ENCODE peak calls at places on chromosome 6, in eight cellular contexts. N is psoas muscle, Z is Peyer's patch, R is OCI-LY7, M is ascending aorta, Y is pancreas, J is DND-41, K is lower lobe of right lung. P is an unnamed sample.
A peak's percentile ranks its signal among the peaks of the same experiment; 100 is the strongest.

GRCh38 chr6:73565767-73566485 is 45.1 kb upstream of the EEF1A1 start:
- DNase-seq in M (no peak), Z (no peak), K (no peak), N (no peak), Y (no peak), J (no peak), R (no peak), P (no peak)

GRCh38 chr6:137224890-137225198 is 5.7 kb upstream of the IFNGR1 start:
- DNase-seq in Y (no peak), R (peak; percentile 83), Z (peak; percentile 47), N (no peak), K (no peak), J (no peak), M (no peak), P (peak; percentile 15)

GRCh38 chr6:11324453-11325023 is 92.1 kb upstream of the NEDD9 start:
- DNase-seq in Z (no peak), J (no peak), Y (no peak), R (no peak), M (no peak), K (no peak), N (no peak), P (no peak)

GRCh38 chr6:44072959-44073611 is 54.2 kb downstream of the MRPL14 start:
- DNase-seq in K (peak; percentile 79), Z (peak; percentile 43), N (peak; percentile 85), J (peak; percentile 89), M (peak; percentile 83), R (peak; percentile 94), Y (peak; percentile 99), P (peak; percentile 76)

GRCh38 chr6:151524059-151524458 is 30.2 kb downstream of the CCDC170 start:
- DNase-seq in Z (no peak), K (no peak), M (no peak), J (no peak), R (no peak), N (no peak), Y (no peak), P (no peak)

GRCh38 chr6:145673504-145673903 is 61.8 kb downstream of the EPM2A start:
- DNase-seq in Y (no peak), J (no peak), R (no peak), N (no peak), Z (no peak), M (no peak), K (no peak), P (no peak)

GRCh38 chr6:79463721-79464120 is 73.5 kb downstream of the LCA5 start:
- DNase-seq in J (no peak), K (no peak), M (no peak), Z (no peak), N (no peak), R (no peak), Y (no peak), P (no peak)

GRCh38 chr6:364609-365540 is 26.7 kb upstream of the IRF4 start:
- DNase-seq in Y (peak; percentile 52), M (no peak), K (no peak), Z (no peak), R (peak; percentile 97), N (no peak), J (no peak), P (no peak)

GRCh38 chr6:126033696-126034095 is 47.4 kb downstream of the TRMT11 start:
- DNase-seq in M (peak; percentile 67), Y (no peak), N (no peak), Z (no peak), J (no peak), R (peak; percentile 18), K (no peak), P (no peak)

GRCh38 chr6:13364842-13365241 is 36.5 kb upstream of the TBC1D7 start:
- DNase-seq in R (no peak), Y (no peak), N (no peak), J (no peak), Z (no peak), M (no peak), K (no peak), P (no peak)

GRCh38 chr6:9543649-9544048 is 871.2 kb downstream of the TFAP2A start:
- DNase-seq in J (no peak), K (no peak), R (no peak), N (no peak), Y (no peak), M (no peak), Z (no peak), P (no peak)

GRCh38 chr6:42819803-42820508 is 38.1 kb downstream of the BICRAL start:
- DNase-seq in M (no peak), J (no peak), Z (no peak), K (no peak), Y (no peak), N (no peak), R (peak; percentile 41), P (no peak)

GRCh38 chr6:152300517-152300916 is 336.6 kb downstream of the SYNE1 start:
- DNase-seq in Z (no peak), K (no peak), N (no peak), M (no peak), J (no peak), R (peak; percentile 28), Y (no peak), P (no peak)

GRCh38 chr6:166999845-167000253 is 652 bp downstream of the CEP43 start:
- DNase-seq in N (no peak), Z (no peak), R (peak; percentile 41), J (no peak), M (peak; percentile 64), Y (no peak), K (no peak), P (peak; percentile 10)

GRCh38 chr6:40982917-40983316 is 56.1 kb downstream of the UNC5CL start:
- DNase-seq in M (no peak), Y (no peak), R (no peak), J (no peak), N (no peak), K (no peak), Z (no peak), P (no peak)

GRCh38 chr6:135228486-135228885 is 47.4 kb downstream of the MYB start:
- DNase-seq in M (no peak), R (no peak), K (no peak), J (no peak), N (no peak), Y (no peak), Z (no peak), P (no peak)

GRCh38 chr6:135225911-135226310 is 44.8 kb downstream of the MYB start:
- DNase-seq in Y (no peak), K (no peak), N (no peak), Z (no peak), R (no peak), J (no peak), M (no peak), P (no peak)

GRCh38 chr6:135227758-135228157 is 46.6 kb downstream of the MYB start:
- DNase-seq in Z (no peak), J (no peak), M (no peak), K (no peak), R (no peak), Y (no peak), N (no peak), P (no peak)

GRCh38 chr6:135226537-135226936 is 45.4 kb downstream of the MYB start:
- DNase-seq in R (peak; percentile 14), J (no peak), N (no peak), Z (no peak), Y (no peak), K (no peak), M (no peak), P (no peak)

DNA sequence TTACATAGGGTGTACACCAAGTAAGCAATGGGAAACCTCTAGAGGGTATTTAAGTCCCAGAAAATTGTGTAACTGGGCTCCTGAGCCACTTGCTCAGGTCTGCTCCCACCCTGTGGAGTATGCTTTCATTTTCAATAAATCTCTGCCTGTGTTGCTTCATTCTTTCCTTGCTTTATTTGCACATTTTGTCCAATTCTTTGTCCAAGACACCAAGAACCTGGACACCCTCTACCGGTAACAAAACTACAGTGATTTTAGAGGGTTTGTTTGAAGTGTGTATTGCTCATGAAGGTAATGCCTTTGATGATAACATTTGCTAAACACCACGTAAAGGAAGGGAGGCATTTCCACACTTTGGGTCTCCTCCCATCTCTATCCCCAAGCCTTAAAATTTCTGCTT is 46.2 kb downstream of the MYB start:
- DNase-seq in M (no peak), J (no peak), R (no peak), Z (no peak), K (no peak), Y (no peak), N (no peak), P (no peak)
- H3K4me1 ChIP-seq in M (no peaks in the 10 kb centered on the region), J (peaks cover 16% of the 10 kb centered on the region), R (peaks cover 4% of the 10 kb centered on the region), Z (no peaks in the 10 kb centered on the region), K (no peaks in the 10 kb centered on the region), Y (no peaks in the 10 kb centered on the region), N (no peaks in the 10 kb centered on the region), P (peaks cover 13% of the 10 kb centered on the region)

DNA sequence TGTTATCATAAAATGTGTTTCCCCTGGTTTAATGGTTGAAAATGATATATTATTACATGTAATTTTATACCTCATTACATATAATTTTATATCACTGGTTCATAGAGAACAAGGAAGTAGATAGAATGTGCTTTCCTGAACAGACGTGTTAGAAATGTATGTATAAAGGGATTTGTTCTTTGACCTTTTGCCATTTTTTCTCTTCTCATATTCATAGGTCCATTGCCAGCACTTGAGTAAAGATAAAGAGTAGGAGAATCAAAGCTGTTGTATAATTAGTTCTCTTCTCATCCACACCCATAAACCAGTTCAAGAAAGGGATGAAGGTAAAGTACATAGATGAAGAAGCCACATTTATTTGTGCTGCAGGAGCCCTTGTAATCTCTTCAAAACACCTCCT is 46.7 kb downstream of the RNF217 start:
- DNase-seq in R (no peak), K (no peak), J (no peak), Z (no peak), M (no peak), N (no peak), Y (no peak), P (no peak)
- H3K27ac ChIP-seq in R (no peak overlapping the region), K (no peak overlapping the region), J (no peak overlapping the region), Z (no peak overlapping the region), M (peak overlapping the region; percentile 32), N (no peak overlapping the region), Y (no peak overlapping the region), P (no peak overlapping the region)

DNA sequence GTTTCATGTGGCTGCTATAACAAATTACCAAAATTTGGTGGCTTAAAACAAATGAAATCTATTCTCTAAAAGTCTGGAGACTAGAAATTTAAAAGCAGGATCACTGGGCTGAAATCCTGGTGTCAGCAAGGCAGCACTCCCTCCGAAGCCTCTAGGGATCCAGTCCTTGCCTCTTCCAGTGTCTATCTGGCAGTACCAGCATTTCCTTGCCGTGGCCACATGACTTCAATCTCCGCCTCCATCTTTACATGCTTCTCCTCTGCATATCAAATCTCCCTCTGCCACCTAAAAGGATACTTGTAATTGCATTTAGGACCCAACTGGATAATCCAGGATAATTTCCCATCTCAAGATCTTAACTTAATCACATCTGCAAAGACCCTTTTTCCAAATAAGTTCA is 30.2 kb downstream of the ARHGAP18 start:
- DNase-seq in Y (no peak), K (no peak), Z (no peak), N (no peak), J (no peak), R (no peak), M (no peak), P (no peak)
- H3K4me1 ChIP-seq in Y (peaks cover 54% of the 10 kb centered on the region), K (peaks cover 52% of the 10 kb centered on the region), Z (no peaks in the 10 kb centered on the region), N (peaks cover 58% of the 10 kb centered on the region), J (peaks cover 23% of the 10 kb centered on the region), R (peaks cover 23% of the 10 kb centered on the region), M (peaks cover 10% of the 10 kb centered on the region), P (peaks cover 42% of the 10 kb centered on the region)

GRCh38 chr6:108902389-108902792 is 54.2 kb downstream of the ARMC2 start:
- DNase-seq in J (no peak), M (no peak), Z (no peak), R (peak; percentile 54), K (no peak), N (no peak), Y (no peak), P (no peak)

GRCh38 chr6:108903796-108904195 is 55.6 kb downstream of the ARMC2 start:
- DNase-seq in J (no peak), Z (no peak), M (no peak), Y (no peak), N (no peak), R (no peak), K (no peak), P (no peak)

GRCh38 chr6:108904731-108905130 is 56.5 kb downstream of the ARMC2 start:
- DNase-seq in R (peak; percentile 90), K (no peak), N (no peak), J (no peak), M (no peak), Z (peak; percentile 47), Y (no peak), P (no peak)
- H3K27ac ChIP-seq in R (peak overlapping the region; percentile 65), K (no peak overlapping the region), N (no peak overlapping the region), J (no peak overlapping the region), M (no peak overlapping the region), Z (no peak overlapping the region), Y (no peak overlapping the region), P (no peak overlapping the region)